ENCODE peak calls at places on chromosome 18, in ten cellular contexts. E is cardiac muscle cell; C is A673; R is left ventricle myocardium inferior; N is right atrium auricular region; A is GM06990; V is pancreas; F is coronary artery; J is CD8-positive, alpha-beta T cell; P is foreskin fibroblast. L is an unnamed sample.
A peak's percentile ranks its signal among the peaks of the same experiment; 100 is the strongest.

GRCh38 chr18:79695269-79695668 is 15.7 kb downstream of the CTDP1 start:
- DNase-seq in E (no peak), C (no peak), R (no peak), N (no peak), A (no peak), V (no peak), F (no peak), J (no peak), P (no peak), L (no peak)

GRCh38 chr18:11860594-11861450 is 9.6 kb downstream of the CHMP1B start:
- DNase-seq in E (no peak), C (no peak), R (no peak), N (peak; percentile 46), A (no peak), V (no peak), F (no peak), J (no peak), P (no peak), L (no peak)

GRCh38 chr18:8794133-8794986 is 89.0 kb downstream of the MTCL1 start:
- DNase-seq in E (peak; percentile 12), C (no peak), R (no peak), N (no peak), A (no peak), V (no peak), F (no peak), J (no peak), P (peak; percentile 83), L (peak; percentile 50)

GRCh38 chr18:58466636-58467205 is 162.2 kb downstream of the ALPK2 start:
- DNase-seq in E (no peak), C (no peak), R (no peak), N (no peak), A (no peak), V (no peak), F (no peak), J (no peak), P (no peak), L (peak; percentile 93)

GRCh38 chr18:55415258-55415871 is 172.6 kb downstream of the TCF4 start:
- DNase-seq in E (peak; percentile 92), C (peak; percentile 87), R (peak; percentile 89), N (peak; percentile 92), A (peak; percentile 16), V (peak; percentile 87), F (peak; percentile 86), J (peak; percentile 58), P (peak; percentile 94), L (peak; percentile 84)

GRCh38 chr18:21053127-21053526 is 58.5 kb downstream of the ROCK1 start:
- DNase-seq in E (peak; percentile 77), C (no peak), R (no peak), N (no peak), A (no peak), V (no peak), F (no peak), J (no peak), P (peak; percentile 76), L (peak; percentile 89)

GRCh38 chr18:44356566-44357157 is 324.0 kb upstream of the SETBP1 start:
- DNase-seq in E (no peak), C (no peak), R (no peak), N (no peak), A (no peak), V (no peak), F (no peak), J (no peak), P (no peak), L (no peak)

GRCh38 chr18:58848685-58849084 is 16.0 kb upstream of the ZNF532 start:
- DNase-seq in E (peak; percentile 76), C (peak; percentile 37), R (no peak), N (no peak), A (no peak), V (no peak), F (no peak), J (no peak), P (no peak), L (peak; percentile 94)

GRCh38 chr18:59604877-59605276 is 92.3 kb downstream of the CCBE1 start:
- DNase-seq in E (no peak), C (no peak), R (no peak), N (no peak), A (no peak), V (no peak), F (no peak), J (no peak), P (peak; percentile 71), L (peak; percentile 92)

GRCh38 chr18:35478520-35479435 is 19.0 kb downstream of the INO80C start:
- DNase-seq in E (peak; percentile 39), C (peak; percentile 45), R (no peak), N (no peak), A (no peak), V (no peak), F (no peak), J (no peak), P (peak; percentile 95), L (peak; percentile 99)

GRCh38 chr18:59249186-59249774 is 24.0 kb downstream of the RAX start:
- DNase-seq in E (peak; percentile 93), C (peak; percentile 94), R (no peak), N (no peak), A (no peak), V (no peak), F (no peak), J (no peak), P (peak; percentile 92), L (peak; percentile 75)

GRCh38 chr18:68662779-68663178 is 52.1 kb downstream of the TMX3 start:
- DNase-seq in E (peak; percentile 31), C (peak; percentile 40), R (no peak), N (no peak), A (no peak), V (no peak), F (no peak), J (no peak), P (peak; percentile 36), L (peak; percentile 10)
- TF ChIP-seq CTCF in E (peak; percentile 11), C (peak; percentile 30), R (no peak), N (no peak), A (no peak), V (no peak), F (no peak), J (no peak), P (no peak), L (peak; percentile 25)

DNA sequence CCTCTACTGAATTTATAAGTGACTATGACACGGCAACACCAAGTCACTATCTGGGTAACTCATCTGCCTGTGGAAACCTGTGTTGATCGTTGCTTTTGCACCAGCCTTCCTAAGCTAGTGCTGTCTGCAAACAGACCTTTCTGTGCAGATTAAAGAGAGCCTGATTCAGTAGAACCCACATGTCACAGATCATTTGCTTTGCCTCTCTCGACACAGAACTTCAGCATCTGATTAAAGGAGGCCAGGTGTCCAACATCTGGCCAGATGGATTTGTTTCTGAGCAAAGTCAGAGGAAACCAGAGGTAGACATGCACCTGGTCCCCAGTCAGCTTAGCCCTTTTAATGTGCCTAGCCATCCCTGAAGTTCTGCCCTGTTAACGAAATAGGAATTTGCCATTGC is 15.0 kb upstream of the TTR start:
- DNase-seq in E (no peak), C (no peak), R (no peak), N (no peak), A (peak; percentile 18), V (no peak), F (no peak), J (no peak), P (no peak), L (no peak)
- H3K4me3 ChIP-seq in E (no peak overlapping the region), C (no peak overlapping the region), R (no peak overlapping the region), N (no peak overlapping the region), A (no peak overlapping the region), V (no peak overlapping the region), F (no peak overlapping the region), J (no peak overlapping the region), P (no peak overlapping the region), L (no peak overlapping the region)

DNA sequence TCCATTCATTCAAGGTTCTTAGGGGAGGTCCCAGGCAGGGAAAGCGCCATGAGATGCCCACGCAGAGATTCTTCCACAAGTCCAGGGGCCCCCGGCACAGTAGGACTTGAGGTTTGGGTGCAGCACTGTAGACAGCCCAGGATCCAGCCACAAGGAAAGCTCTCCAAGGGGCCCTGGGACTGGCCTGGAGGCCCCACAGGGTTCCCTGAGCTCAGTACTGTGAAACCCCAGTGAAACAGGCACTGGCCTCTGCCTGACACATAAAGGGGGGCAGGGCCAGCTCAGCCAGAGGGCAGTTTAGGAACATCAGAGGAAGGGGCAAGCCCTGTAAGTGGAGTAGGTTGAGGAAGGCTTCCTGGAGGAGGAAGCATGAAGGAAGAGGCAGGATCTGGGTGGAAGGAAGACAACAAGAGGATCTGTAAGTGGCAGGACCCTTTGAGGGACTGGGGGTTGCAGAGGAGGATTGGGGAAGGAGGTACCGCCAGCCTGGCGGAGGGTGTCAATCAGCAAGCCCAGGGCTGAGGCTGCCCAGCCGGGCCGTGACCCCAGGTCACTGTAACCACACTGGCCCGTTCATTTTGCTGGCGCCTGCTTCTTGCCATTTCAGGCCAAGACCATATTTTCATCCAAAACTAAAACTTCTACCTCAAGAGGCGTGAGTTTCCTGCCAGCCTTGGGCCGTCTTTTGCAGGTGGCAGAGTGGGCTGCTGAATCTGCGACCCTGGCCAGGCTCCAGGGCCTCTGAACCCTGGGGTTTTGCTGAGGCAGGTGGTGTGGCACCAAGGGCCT is 175.2 kb downstream of the SMAD7 start:
- DNase-seq in E (no peak), C (no peak), R (no peak), N (no peak), A (no peak), V (no peak), F (no peak), J (no peak), P (no peak), L (no peak)
- TF ChIP-seq CTCF in E (no peak), C (no peak), R (no peak), N (no peak), A (no peak), V (no peak), F (no peak), J (no peak), P (no peak), L (no peak)

GRCh38 chr18:45588831-45589558 is 26.3 kb upstream of the SLC14A2 start:
- DNase-seq in E (peak; percentile 25), C (peak; percentile 56), R (no peak), N (no peak), A (no peak), V (no peak), F (no peak), J (no peak), P (peak; percentile 84), L (no peak)

GRCh38 chr18:45590060-45590537 is 25.2 kb upstream of the SLC14A2 start:
- DNase-seq in E (peak; percentile 43), C (peak; percentile 17), R (no peak), N (no peak), A (no peak), V (no peak), F (no peak), J (no peak), P (peak; percentile 55), L (no peak)

GRCh38 chr18:45588284-45588683 is 27.0 kb upstream of the SLC14A2 start:
- DNase-seq in E (peak; percentile 36), C (peak; percentile 22), R (no peak), N (no peak), A (no peak), V (no peak), F (no peak), J (no peak), P (peak; percentile 80), L (no peak)

GRCh38 chr18:45590546-45590945 is 24.7 kb upstream of the SLC14A2 start:
- DNase-seq in E (no peak), C (peak; percentile 2), R (peak; percentile 30), N (no peak), A (no peak), V (no peak), F (no peak), J (no peak), P (no peak), L (no peak)

DNA sequence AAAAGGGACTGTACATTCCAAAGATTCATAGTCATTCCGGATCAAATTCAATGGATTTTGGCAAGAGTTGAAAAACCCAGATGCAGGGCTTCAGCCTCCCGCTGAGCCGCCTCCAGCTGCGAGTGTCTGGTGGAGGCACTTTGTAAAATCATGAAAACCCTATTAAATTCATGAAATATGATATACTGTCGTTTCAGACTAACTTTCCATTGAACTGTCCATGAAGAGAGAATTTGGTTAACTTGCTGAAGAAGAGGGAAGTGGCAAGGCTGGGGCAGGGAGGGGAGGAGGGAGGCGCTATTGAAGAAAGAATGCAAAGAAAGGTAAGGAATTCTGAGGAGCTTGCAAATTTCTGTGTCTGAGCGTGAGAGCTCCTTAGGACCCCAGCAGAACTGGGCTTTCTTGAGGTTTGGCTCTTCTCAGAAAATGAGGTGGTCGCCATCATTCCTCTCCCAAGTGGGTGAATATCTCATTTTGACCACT is 25.7 kb upstream of the SLC14A2 start:
- DNase-seq in E (peak; percentile 87), C (peak; percentile 92), R (peak; percentile 43), N (no peak), A (no peak), V (no peak), F (no peak), J (no peak), P (peak; percentile 94), L (peak; percentile 4)
- H3K4me3 ChIP-seq in E (no peak overlapping the region), C (no peak overlapping the region), R (no peak overlapping the region), N (no peak overlapping the region), A (no peak overlapping the region), V (no peak overlapping the region), F (peak overlapping the region; percentile 12), J (no peak overlapping the region), P (peak overlapping the region; percentile 33), L (no peak overlapping the region)